ENCODE peak calls at places on chromosomes 5 and 9, in six cellular contexts. B, I, F, A, U and X are unnamed samples.

GRCh38 chr5:139808481-139809330 is 13.1 kb downstream of the PSD2 start:
- DNase-seq in B (no peak), I (no peak), F (peak; percentile 18), A (peak; percentile 95), U (peak; percentile 27), X (no peak)

GRCh38 chr9:116238225-116238624 is 84.6 kb downstream of the PAPPA start:
- DNase-seq in B (no peak), I (no peak), F (peak; percentile 93), A (no peak), U (no peak), X (no peak)

GRCh38 chr5:11564716-11565115 is 339.5 kb downstream of the CTNND2 start:
- DNase-seq in B (no peak), I (no peak), F (peak; percentile 25), A (no peak), U (no peak), X (no peak)

GRCh38 chr5:174720066-174720611 is 4.2 kb upstream of the MSX2 start:
- DNase-seq in B (no peak), I (no peak), F (no peak), A (peak; percentile 90), U (no peak), X (no peak)

GRCh38 chr5:32540446-32540845 is 44.9 kb upstream of the SUB1 start:
- DNase-seq in B (no peak), I (no peak), F (no peak), A (no peak), U (no peak), X (no peak)

GRCh38 chr9:129164246-129164930 is 13.7 kb downstream of the IER5L start:
- DNase-seq in B (no peak), I (no peak), F (peak; percentile 64), A (no peak), U (no peak), X (no peak)

GRCh38 chr9:84668204-84669007 is 1.1 kb upstream of the NTRK2 start:
- DNase-seq in B (peak; percentile 10), I (no peak), F (peak; percentile 59), A (peak; percentile 95), U (peak; percentile 65), X (peak; percentile 87)

GRCh38 chr5:160468576-160468975 is 46.9 kb downstream of the PTTG1 start:
- DNase-seq in B (no peak), I (no peak), F (no peak), A (no peak), U (no peak), X (no peak)

GRCh38 chr5:147431586-147431985 is 78.3 kb downstream of the DPYSL3 start:
- DNase-seq in B (no peak), I (no peak), F (no peak), A (no peak), U (no peak), X (no peak)

GRCh38 chr9:112042769-112043168 is 132.3 kb downstream of the SUSD1 start:
- DNase-seq in B (no peak), I (no peak), F (no peak), A (peak; percentile 20), U (no peak), X (no peak)

GRCh38 chr5:56011835-56012234 is 17.1 kb upstream of the IL6ST start:
- DNase-seq in B (no peak), I (no peak), F (peak; percentile 92), A (no peak), U (no peak), X (no peak)

GRCh38 chr5:71887680-71888079 is 168.6 kb downstream of the CARTPT start:
- DNase-seq in B (peak; percentile 77), I (no peak), F (peak; percentile 86), A (no peak), U (no peak), X (no peak)

GRCh38 chr5:173324115-173325001 is 3.9 kb downstream of the STC2 start:
- DNase-seq in B (no peak), I (no peak), F (peak; percentile 79), A (peak; percentile 52), U (peak; percentile 90), X (no peak)

GRCh38 chr5:65663804-65664521 is 39.1 kb downstream of the SHLD3 start:
- DNase-seq in B (peak; percentile 4), I (peak; percentile 18), F (peak; percentile 22), A (peak; percentile 55), U (no peak), X (no peak)

DNA sequence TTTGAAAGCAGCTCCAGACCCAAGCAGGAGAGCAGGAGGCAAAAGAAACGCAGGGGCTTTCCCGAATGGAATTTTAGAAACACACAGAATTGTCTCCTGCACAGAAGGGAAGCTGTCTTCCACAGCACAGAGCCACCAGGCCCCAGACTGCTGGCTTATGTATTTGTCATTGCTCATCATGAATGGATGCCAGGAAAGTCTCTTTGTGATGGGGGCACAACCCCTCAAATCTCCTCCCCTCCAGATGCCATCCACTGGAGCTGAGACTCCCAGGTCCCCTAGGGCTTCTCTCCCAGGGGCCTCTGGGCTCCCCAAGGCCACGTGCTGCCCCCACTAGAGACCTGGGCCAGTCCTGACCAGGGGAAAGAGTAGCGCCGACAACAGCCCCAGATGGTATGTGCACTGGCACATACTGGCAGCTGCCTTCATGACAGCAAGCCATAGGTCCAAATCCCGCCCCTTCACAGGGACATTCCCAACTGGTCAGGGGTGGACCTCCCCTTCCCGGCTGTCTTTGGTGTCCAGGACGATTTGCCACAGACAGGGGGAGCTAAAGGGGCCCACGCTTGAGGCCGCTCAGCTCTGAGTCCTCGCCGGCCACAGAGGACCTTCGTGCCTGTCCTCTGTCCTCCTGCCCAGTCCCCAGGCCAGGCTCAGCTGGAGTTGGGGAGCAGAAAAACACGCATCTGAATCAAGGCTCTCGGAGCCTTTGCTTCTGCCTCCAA is 127.8 kb downstream of the KCNIP1 start:
- DNase-seq in B (peak; percentile 33), I (no peak), F (peak; percentile 35), A (peak; percentile 85), U (peak; percentile 28), X (peak; percentile 80)
- H3K27ac ChIP-seq in B (no peak overlapping the region), I (no peak overlapping the region), F (no peak overlapping the region), A (no peak overlapping the region), U (peak overlapping the region; percentile 16), X (peak overlapping the region; percentile 25)

GRCh38 chr9:121138973-121139372 is 62.7 kb downstream of the RAB14 start:
- DNase-seq in B (no peak), I (no peak), F (peak; percentile 20), A (no peak), U (no peak), X (no peak)

GRCh38 chr9:121135642-121136041 is 60.9 kb downstream of the CNTRL start:
- DNase-seq in B (no peak), I (no peak), F (no peak), A (no peak), U (no peak), X (no peak)

GRCh38 chr9:121138561-121138960 is 63.1 kb downstream of the RAB14 start:
- DNase-seq in B (no peak), I (no peak), F (no peak), A (no peak), U (no peak), X (no peak)

DNA sequence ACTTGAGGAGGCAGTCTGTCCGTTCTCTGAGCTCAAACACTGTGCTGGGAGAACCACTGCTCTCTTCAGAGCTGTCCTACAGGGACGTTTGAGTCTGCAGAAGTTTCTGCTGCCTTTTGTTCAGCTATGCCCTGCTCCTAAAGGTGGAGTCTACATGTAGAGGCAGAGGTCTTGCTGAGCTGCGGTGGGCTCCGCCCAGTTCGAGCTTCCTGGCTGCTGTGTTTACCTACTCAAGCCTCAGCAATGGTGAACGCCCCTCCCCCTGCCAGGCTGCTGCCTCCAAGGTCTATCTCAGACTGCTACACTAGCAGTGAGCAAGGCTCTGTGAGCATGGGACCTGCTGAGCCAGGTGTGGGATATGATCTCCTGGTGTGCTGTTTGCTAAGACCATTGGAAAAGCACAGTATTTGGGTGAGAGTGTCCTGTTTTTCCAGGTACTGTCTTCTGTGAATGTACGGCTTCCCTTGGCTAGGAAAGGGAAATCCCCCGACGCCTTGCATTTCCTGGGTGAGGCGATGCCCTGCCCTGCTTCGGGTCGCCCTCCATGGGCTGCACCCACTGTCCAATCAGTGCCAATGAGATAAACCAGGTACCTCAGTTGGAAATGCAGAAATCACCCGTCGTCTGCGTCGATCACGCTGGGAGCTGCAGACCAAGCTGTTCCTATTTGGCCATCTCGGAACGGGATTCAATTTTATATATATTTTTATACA is 58.5 kb downstream of the CNTRL start:
- DNase-seq in B (no peak), I (no peak), F (no peak), A (peak; percentile 84), U (no peak), X (no peak)
- H3K4me3 ChIP-seq in B (no peak overlapping the region), I (no peak overlapping the region), F (no peak overlapping the region), A (no peak overlapping the region), U (no peak overlapping the region), X (no peak overlapping the region)

GRCh38 chr5:54764691-54765090 is 220.7 kb downstream of the ESM1 start:
- DNase-seq in B (no peak), I (no peak), F (peak; percentile 36), A (no peak), U (no peak), X (no peak)

GRCh38 chr5:54769072-54769471 is 216.3 kb downstream of the ESM1 start:
- DNase-seq in B (no peak), I (no peak), F (no peak), A (peak; percentile 60), U (no peak), X (no peak)

GRCh38 chr5:54764102-54764501 is 221.3 kb downstream of the ESM1 start:
- DNase-seq in B (no peak), I (no peak), F (no peak), A (no peak), U (no peak), X (no peak)

GRCh38 chr5:54765327-54765726 is 220.1 kb downstream of the ESM1 start:
- DNase-seq in B (no peak), I (no peak), F (no peak), A (no peak), U (no peak), X (no peak)

DNA sequence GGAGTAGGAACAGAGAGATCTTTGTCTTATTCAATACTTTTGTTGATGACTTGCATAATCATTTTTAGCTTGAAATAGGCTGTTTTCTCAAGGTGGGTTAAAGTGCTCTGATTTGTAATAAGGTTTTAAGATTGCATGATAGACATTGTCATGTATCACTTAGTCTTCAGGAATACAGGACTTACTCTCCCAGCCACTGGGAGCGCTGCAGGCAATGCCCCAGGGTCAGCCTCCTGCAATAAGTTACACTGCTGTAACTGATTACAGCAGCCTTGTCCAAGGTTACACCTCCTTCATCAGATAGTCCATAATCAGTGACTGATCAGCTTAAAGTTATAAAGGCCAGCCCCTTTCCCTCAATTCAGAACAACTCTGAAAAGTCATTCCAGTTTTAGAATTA is 218.6 kb downstream of the ESM1 start:
- DNase-seq in B (no peak), I (no peak), F (no peak), A (no peak), U (no peak), X (no peak)
- TF ChIP-seq CTCF in B (peak; percentile 57), I (peak; percentile 45), F (no peak), A (peak; percentile 55), U (no peak), X (no peak)

GRCh38 chr9:93110400-93110855 is 14.4 kb downstream of the CARD19 start:
- DNase-seq in B (no peak), I (no peak), F (no peak), A (peak; percentile 14), U (no peak), X (peak; percentile 70)

GRCh38 chr9:93107825-93108161 is 11.8 kb downstream of the CARD19 start:
- DNase-seq in B (no peak), I (no peak), F (no peak), A (no peak), U (no peak), X (no peak)

GRCh38 chr9:93111001-93111370 is 15.0 kb downstream of the CARD19 start:
- DNase-seq in B (no peak), I (no peak), F (no peak), A (peak; percentile 37), U (no peak), X (no peak)

GRCh38 chr9:93107151-93107824 is 11.3 kb downstream of the CARD19 start:
- DNase-seq in B (no peak), I (no peak), F (no peak), A (peak; percentile 45), U (no peak), X (peak; percentile 67)

GRCh38 chr9:93108301-93109041 is 12.5 kb downstream of the CARD19 start:
- DNase-seq in B (no peak), I (no peak), F (no peak), A (peak; percentile 48), U (peak; percentile 16), X (peak; percentile 58)
- H3K27ac ChIP-seq in B (peak overlapping the region; percentile 23), I (no peak overlapping the region), F (no peak overlapping the region), A (no peak overlapping the region), U (no peak overlapping the region), X (no peak overlapping the region)